ENCODE peak calls at places on chromosomes 4 and X, in six cellular contexts. G is caudate nucleus; P is dorsolateral prefrontal cortex; D is iris pigment epithelial cell; E is midbrain; F is activated effector memory CD4-positive, alpha-beta T cell treated with anti-CD3 and anti-CD28 coated beads, Interleukin-2, amount 50 U/mL, for 16 hours. O is an unnamed sample.

GRCh38 chrX:10922158-10922557 is 189.0 kb upstream of the HCCS start:
- DNase-seq in F (no peak), G (no peak), D (peak; percentile 84), E (no peak), P (no peak), O (no peak)

GRCh38 chrX:134622056-134622812 is 36.0 kb downstream of the PLAC1 start:
- DNase-seq in P (no peak), F (no peak), E (no peak), G (no peak), D (peak; percentile 89), O (no peak)

GRCh38 chr4:14221176-14221575 is 593.7 kb upstream of the BOD1L1 start:
- DNase-seq in D (no peak), P (no peak), E (no peak), G (no peak), F (no peak), O (no peak)

GRCh38 chr4:128519163-128519810 is 231.7 kb upstream of the PGRMC2 start:
- DNase-seq in E (peak; percentile 5), F (no peak), D (peak; percentile 22), P (peak; percentile 43), G (no peak), O (no peak)

GRCh38 chr4:59553063-59553738 is 1646.9 kb upstream of the ADGRL3 start:
- DNase-seq in D (peak; percentile 47), F (no peak), P (no peak), G (no peak), E (no peak), O (no peak)

GRCh38 chrX:101668143-101668542 is 8.5 kb upstream of the ARMCX2 start:
- DNase-seq in G (no peak), D (no peak), F (no peak), E (no peak), P (no peak), O (no peak)

GRCh38 chr4:57679969-57680368 is 569.8 kb upstream of the IGFBP7 start:
- DNase-seq in G (no peak), E (no peak), F (no peak), D (no peak), P (no peak), O (no peak)

GRCh38 chr4:137474711-137475301 is 57.5 kb downstream of the PCDH18 start:
- DNase-seq in D (peak; percentile 78), G (no peak), F (no peak), E (no peak), P (no peak), O (no peak)

GRCh38 chr4:173092003-173092402 is 76.6 kb upstream of the GALNT7 start:
- DNase-seq in D (no peak), F (no peak), G (no peak), E (no peak), P (no peak), O (no peak)

GRCh38 chr4:177309525-177310371 is at the start of gene NEIL3:
- DNase-seq in D (peak; percentile 85), F (peak; percentile 99), E (peak; percentile 86), P (peak; percentile 92), G (peak; percentile 77), O (peak; percentile 87)

GRCh38 chr4:153233761-153234371 is 29.6 kb downstream of the TRIM2 start:
- DNase-seq in D (peak; percentile 92), G (no peak), F (no peak), P (no peak), E (no peak), O (no peak)